ENCODE peak calls at places on chromosomes 1 and 21, in five cellular contexts. V is GM12878, C is K562, B is GM23338, J is HepG2. L is an unnamed sample.
A peak's percentile ranks its signal among the peaks of the same experiment; 100 is the strongest.

GRCh38 chr1:59707216-59707615 is 107.5 kb upstream of the HOOK1 start:
- DNase-seq in B (no peak), J (no peak), V (no peak), C (peak; percentile 7), L (peak; percentile 33)

GRCh38 chr1:154501423-154502065 is 475 bp upstream of the TDRD10 start:
- DNase-seq in J (no peak), C (no peak), B (peak; percentile 68), V (no peak), L (no peak)

GRCh38 chr21:25079053-25079452 is 528.2 kb downstream of the MRPL39 start:
- DNase-seq in V (no peak), B (no peak), C (no peak), J (no peak), L (no peak)

GRCh38 chr1:218171302-218171893 is 113.7 kb upstream of the RRP15 start:
- DNase-seq in V (no peak), C (peak; percentile 42), B (peak; percentile 49), J (peak; percentile 12), L (peak; percentile 7)

GRCh38 chr1:24191860-24192259 is 4.8 kb upstream of the IFNLR1 start:
- DNase-seq in V (no peak), J (no peak), C (peak; percentile 26), B (no peak), L (peak; percentile 77)

GRCh38 chr1:7424352-7424890 is 346.7 kb upstream of the VAMP3 start:
- DNase-seq in J (no peak), C (no peak), B (no peak), V (no peak), L (no peak)

GRCh38 chr21:27149034-27149433 is 182.1 kb upstream of the ADAMTS5 start:
- DNase-seq in V (no peak), C (no peak), B (no peak), J (no peak), L (no peak)

GRCh38 chr1:211925016-211925415 is 94.5 kb upstream of the LPGAT1 start:
- DNase-seq in J (no peak), C (peak; percentile 43), V (no peak), B (peak; percentile 52), L (no peak)

GRCh38 chr1:155160128-155160527 is 13.0 kb downstream of the KRTCAP2 start:
- DNase-seq in V (no peak), C (no peak), B (no peak), J (no peak), L (no peak)

GRCh38 chr21:25370311-25370744 is 237.0 kb downstream of the MRPL39 start:
- DNase-seq in V (no peak), B (no peak), J (no peak), C (no peak), L (no peak)

GRCh38 chr1:161185282-161185682 is 8.0 kb upstream of the B4GALT3 start:
- DNase-seq in B (no peak), C (peak; percentile 38), V (peak; percentile 98), J (no peak), L (no peak)

GRCh38 chr1:145877923-145878486 is 7.7 kb downstream of the ANKRD35 start:
- DNase-seq in J (no peak), C (peak; percentile 43), B (no peak), V (no peak), L (no peak)

GRCh38 chr1:167737169-167737568 is 15.4 kb downstream of the MPZL1 start:
- DNase-seq in B (no peak), V (no peak), J (no peak), C (no peak), L (no peak)

GRCh38 chr1:79790950-79791349 is 784.4 kb upstream of the ADGRL4 start:
- DNase-seq in V (no peak), J (no peak), C (no peak), B (no peak), L (no peak)

GRCh38 chr1:208988811-208989222 is 594.7 kb upstream of the CAMK1G start:
- DNase-seq in J (no peak), V (peak; percentile 34), C (no peak), B (no peak), L (no peak)

GRCh38 chr1:171800850-171801249 is 19.4 kb downstream of the METTL13 start:
- DNase-seq in V (no peak), C (no peak), J (no peak), B (no peak), L (no peak)

GRCh38 chr1:67748630-67749029 is 63.6 kb downstream of the GADD45A start:
- DNase-seq in V (peak; percentile 47), B (no peak), J (peak; percentile 74), C (no peak), L (peak; percentile 59)

GRCh38 chr1:201769966-201770365 is 59.0 kb upstream of the IPO9 start:
- DNase-seq in J (no peak), B (no peak), V (no peak), C (no peak), L (no peak)

GRCh38 chr1:910881-911721 is 12.6 kb upstream of the SAMD11 start:
- DNase-seq in C (peak; percentile 75), B (no peak), J (no peak), V (no peak), L (peak; percentile 55)

GRCh38 chr1:109264379-109264755 is 15.0 kb downstream of the CELSR2 start:
- DNase-seq in C (no peak), V (no peak), J (no peak), B (no peak), L (no peak)

GRCh38 chr1:205355054-205355453 is 1.7 kb downstream of the KLHDC8A start:
- DNase-seq in J (no peak), C (no peak), V (no peak), B (no peak), L (no peak)

GRCh38 chr1:197912739-197913494 is 4.3 kb upstream of the LHX9 start:
- DNase-seq in B (peak; percentile 46), C (no peak), J (no peak), V (no peak), L (no peak)

GRCh38 chr1:203656796-203657620 is 30.4 kb downstream of the ATP2B4 start:
- DNase-seq in B (no peak), C (no peak), J (no peak), V (no peak), L (no peak)

GRCh38 chr1:67019600-67020136 is 34.3 kb downstream of the SLC35D1 start:
- DNase-seq in C (no peak), J (no peak), V (no peak), B (peak; percentile 74), L (no peak)

GRCh38 chr1:181985981-181986906 is 75.3 kb downstream of the ZNF648 start:
- DNase-seq in C (no peak), B (no peak), V (no peak), J (no peak), L (no peak)

GRCh38 chr1:169630006-169630405 is at the start of gene SELP:
- DNase-seq in B (no peak), V (no peak), C (no peak), J (no peak), L (no peak)

GRCh38 chr1:203202431-203203245 is 16.1 kb upstream of the CHI3L1 start:
- DNase-seq in B (no peak), J (no peak), V (no peak), C (no peak), L (no peak)

GRCh38 chr1:11682287-11682771 is 1.4 kb upstream of the MAD2L2 start:
- DNase-seq in J (no peak), V (no peak), C (no peak), B (peak; percentile 96), L (no peak)

DNA sequence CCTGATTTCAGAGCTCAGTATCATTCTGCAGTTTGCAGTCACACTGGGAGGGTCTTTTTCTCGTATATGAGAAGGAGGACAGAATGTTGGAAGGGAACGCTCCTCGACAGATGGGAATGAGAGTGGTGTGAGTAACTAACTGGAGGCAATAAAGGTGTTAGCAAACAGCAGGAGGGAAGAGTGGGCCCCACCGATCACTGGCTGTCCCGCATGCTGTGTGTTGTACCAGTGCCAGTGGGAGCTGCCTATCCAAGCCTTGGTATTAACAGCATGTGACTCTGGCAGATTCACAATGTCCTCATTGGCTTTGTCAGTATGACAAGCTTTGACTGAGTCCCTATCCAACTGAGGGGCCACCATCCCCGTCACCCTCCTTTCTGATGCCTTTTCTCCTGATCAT is 188.3 kb downstream of the NRIP1 start:
- DNase-seq in J (no peak), V (no peak), C (no peak), B (no peak), L (no peak)
- TF ChIP-seq JUNB in J (no peak), V (no peak), C (no peak), B (no peak), L (no peak)

GRCh38 chr1:180265871-180266270 is 35.8 kb downstream of the LHX4 start:
- DNase-seq in B (no peak), V (no peak), C (no peak), J (no peak), L (no peak)

GRCh38 chr1:180268556-180269044 is 38.5 kb downstream of the LHX4 start:
- DNase-seq in C (no peak), V (no peak), B (peak; percentile 57), J (no peak), L (no peak)

GRCh38 chr1:180267211-180267561 is 37.1 kb downstream of the LHX4 start:
- DNase-seq in J (no peak), V (no peak), C (no peak), B (no peak), L (no peak)

GRCh38 chr1:180266275-180267210 is 36.5 kb downstream of the LHX4 start:
- DNase-seq in C (no peak), B (no peak), V (no peak), J (no peak), L (no peak)

GRCh38 chr1:180267761-180268555 is 37.9 kb downstream of the LHX4 start:
- DNase-seq in J (no peak), B (no peak), V (no peak), C (peak; percentile 62), L (no peak)
- TF ChIP-seq JUNB in J (no peak), B (no peak), V (no peak), C (no peak), L (no peak)

GRCh38 chr1:54681396-54681795 is 34.3 kb upstream of the TTC4 start:
- DNase-seq in C (no peak), B (peak; percentile 70), V (no peak), J (no peak), L (no peak)
- TF ChIP-seq JUNB in C (no peak), B (no peak), V (no peak), J (no peak), L (no peak)

GRCh38 chr1:93904228-93904627 is 5.0 kb downstream of the GCLM start:
- DNase-seq in J (no peak), V (no peak), B (no peak), C (no peak), L (no peak)
- TF ChIP-seq JUNB in J (no peak), V (no peak), B (no peak), C (no peak), L (no peak)

DNA sequence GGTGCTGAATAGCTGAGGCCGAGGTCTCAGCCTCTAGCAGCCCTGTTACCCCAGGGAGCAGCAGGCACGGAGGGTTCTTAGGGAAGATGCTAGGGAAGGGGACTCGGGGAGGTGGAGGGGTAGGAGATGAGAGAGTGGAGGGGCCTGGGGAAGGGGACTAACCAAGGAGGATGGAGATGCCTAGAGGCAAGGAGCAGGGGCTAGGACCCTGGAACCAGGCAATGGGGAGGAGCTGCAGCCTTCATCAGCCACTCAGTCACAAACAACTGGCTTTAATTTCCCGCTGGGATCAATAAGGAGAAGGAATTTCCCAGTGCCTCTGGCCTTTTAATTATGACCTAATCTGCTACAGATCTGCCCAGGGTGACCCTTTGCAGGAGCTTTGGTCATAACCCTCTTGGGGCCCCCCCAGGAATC is 2.9 kb upstream of the CRABP2 start:
- DNase-seq in J (no peak), V (no peak), C (no peak), B (peak; percentile 92), L (no peak)
- TF ChIP-seq JUNB in J (no peak), V (no peak), C (no peak), B (no peak), L (no peak)

GRCh38 chr1:20223106-20223505 is 36.8 kb upstream of the PLA2G2C start:
- DNase-seq in V (no peak), J (no peak), C (no peak), B (no peak), L (no peak)
- TF ChIP-seq JUNB in V (no peak), J (no peak), C (no peak), B (no peak), L (no peak)

L was measured in A549.